ENCODE peak calls at places on chromosome 14, in eight cellular contexts. K is fibroblast of the conjunctiva; F is Right ventricle myocardium superior; M is HuH-7.5; T is HepG2; I is naive thymus-derived CD8-positive, alpha-beta T cell; J is activated CD8-positive, alpha-beta T cell treated with anti-CD3 and anti-CD28 coated beads, Interleukin-2, amount 10 ng/mL, durations not matched to agents 7 days and 5 days; E is EL. U is an unnamed sample.

GRCh38 chr14:94380225-94381148 is 7.9 kb downstream of the SERPINA1 start:
- DNase-seq in K (no peak), F (no peak), M (no peak), T (no peak), I (no peak), J (no peak), E (no peak), U (no peak)

GRCh38 chr14:105066285-105067071 is 1.2 kb upstream of the GPR132 start:
- DNase-seq in K (no peak), F (peak), M (no peak), T (no peak), I (no peak), J (no peak), E (no peak), U (peak)

GRCh38 chr14:31568671-31569070 is 7.5 kb downstream of the NUBPL start:
- DNase-seq in K (peak), F (no peak), M (no peak), T (no peak), I (no peak), J (no peak), E (peak), U (no peak)

GRCh38 chr14:89634037-89634436 is 217.0 kb upstream of the FOXN3 start:
- DNase-seq in K (no peak), F (no peak), M (no peak), T (no peak), I (no peak), J (no peak), E (no peak), U (no peak)

GRCh38 chr14:34258318-34258717 is 203.7 kb downstream of the SPTSSA start:
- DNase-seq in K (no peak), F (no peak), M (no peak), T (no peak), I (no peak), J (no peak), E (no peak), U (no peak)

GRCh38 chr14:24879661-24880381 is 170.1 kb downstream of the STXBP6 start:
- DNase-seq in K (no peak), F (no peak), M (no peak), T (no peak), I (no peak), J (no peak), E (no peak), U (no peak)

GRCh38 chr14:24436355-24437019 is 6.1 kb downstream of the SDR39U1 start:
- DNase-seq in K (peak), F (no peak), M (peak), T (peak), I (peak), J (peak), E (peak), U (no peak)

GRCh38 chr14:55249423-55249822 is 21.8 kb upstream of the FBXO34 start:
- DNase-seq in K (no peak), F (no peak), M (no peak), T (no peak), I (no peak), J (no peak), E (peak), U (no peak)

GRCh38 chr14:72439707-72440106 is 454.2 kb downstream of the DPF3 start:
- DNase-seq in K (no peak), F (no peak), M (no peak), T (no peak), I (no peak), J (peak), E (no peak), U (no peak)

GRCh38 chr14:26486922-26487321 is 110.9 kb downstream of the NOVA1 start:
- DNase-seq in K (no peak), F (no peak), M (no peak), T (no peak), I (no peak), J (no peak), E (no peak), U (no peak)

GRCh38 chr14:33542338-33543290 is 408.3 kb downstream of the EGLN3 start:
- DNase-seq in K (no peak), F (no peak), M (no peak), T (no peak), I (no peak), J (no peak), E (no peak), U (no peak)

GRCh38 chr14:79557309-79557708 is 654.0 kb downstream of the DIO2 start:
- DNase-seq in K (no peak), F (no peak), M (no peak), T (no peak), I (no peak), J (no peak), E (peak), U (no peak)

GRCh38 chr14:41349289-41349910 is 257.3 kb upstream of the LRFN5 start:
- DNase-seq in K (no peak), F (no peak), M (no peak), T (no peak), I (no peak), J (no peak), E (no peak), U (peak)

GRCh38 chr14:104863923-104864266 is 1.2 kb upstream of the CEP170B start:
- DNase-seq in K (no peak), F (no peak), M (no peak), T (no peak), I (no peak), J (no peak), E (no peak), U (peak)

GRCh38 chr14:77259025-77259715 is 11.8 kb downstream of the NGB start:
- DNase-seq in K (no peak), F (no peak), M (no peak), T (peak), I (no peak), J (no peak), E (no peak), U (no peak)

GRCh38 chr14:23566782-23567185 is 807 bp downstream of the AP1G2 start:
- DNase-seq in K (no peak), F (no peak), M (no peak), T (no peak), I (no peak), J (no peak), E (peak), U (no peak)

GRCh38 chr14:33709286-33709685 is 241.6 kb downstream of the EGLN3 start:
- DNase-seq in K (no peak), F (no peak), M (no peak), T (no peak), I (no peak), J (no peak), E (peak), U (no peak)

GRCh38 chr14:68757618-68758081 is 35.2 kb downstream of the ZFP36L1 start:
- DNase-seq in K (no peak), F (peak), M (no peak), T (peak), I (no peak), J (no peak), E (no peak), U (peak)

GRCh38 chr14:22264759-22265158 is 324.3 kb downstream of the DAD1 start:
- DNase-seq in K (no peak), F (no peak), M (no peak), T (no peak), I (no peak), J (no peak), E (no peak), U (no peak)